ENCODE peak calls at places on chromosomes 13 and 19, in four cellular contexts. T is activated T-helper 1 cell treated with Interleukin-2 at 50 U/mL for 16 hours; I is AG04449; O is effector memory CD8-positive, alpha-beta T cell. R is an unnamed sample.

GRCh38 chr13:24272452-24273161 is 36.8 kb upstream of the C1QTNF9 start:
- DNase-seq in I (no peak), O (no peak), T (no peak), R (no peak)

GRCh38 chr13:94239135-94239534 is 240.3 kb downstream of the DCT start:
- DNase-seq in T (no peak), O (no peak), I (no peak), R (no peak)

GRCh38 chr19:3606690-3607289 is at the start of gene TBXA2R:
- DNase-seq in I (no peak), O (peak; percentile 35), T (no peak), R (peak; percentile 70)

GRCh38 chr13:110666255-110666533 is 39.7 kb downstream of the CARS2 start:
- DNase-seq in T (no peak), I (no peak), O (no peak), R (no peak)

GRCh38 chr13:77034883-77035282 is 7.9 kb upstream of the FBXL3 start:
- DNase-seq in O (no peak), T (no peak), I (no peak), R (no peak)

GRCh38 chr19:35874392-35874930 is 6.1 kb downstream of the APLP1 start:
- DNase-seq in I (no peak), O (no peak), T (no peak), R (no peak)

GRCh38 chr13:112658807-112659206 is 31.0 kb upstream of the ATP11A start:
- DNase-seq in I (no peak), O (no peak), T (no peak), R (no peak)

GRCh38 chr13:77918391-77919261 is at the start of gene EDNRB:
- DNase-seq in T (no peak), I (no peak), O (no peak), R (peak; percentile 25)

GRCh38 chr19:28420731-28421550 is 792.0 kb downstream of the UQCRFS1 start:
- DNase-seq in O (no peak), T (no peak), I (no peak), R (no peak)